ENCODE peak calls at places on chromosomes 2 and 18, in six cellular contexts. V is PC-3, Z is H9, Y is fibroblast of lung, O is DND-41, C is IMR-90. S is an unnamed sample.

GRCh38 chr2:44869761-44870160 is 71.7 kb upstream of the SIX3 start:
- DNase-seq in C (no peak), V (no peak), Y (peak), O (no peak), Z (no peak), S (no peak)

GRCh38 chr2:46552528-46552927 is 73.2 kb downstream of the TMEM247 start:
- DNase-seq in O (no peak), Z (no peak), Y (no peak), V (no peak), C (no peak), S (no peak)

GRCh38 chr2:113229795-113230194 is 48.9 kb downstream of the PAX8 start:
- DNase-seq in O (no peak), V (no peak), Y (no peak), Z (no peak), C (no peak), S (no peak)

GRCh38 chr2:228768818-228769217 is 502.3 kb downstream of the PID1 start:
- DNase-seq in Z (no peak), O (no peak), C (peak), V (peak), Y (peak), S (no peak)

GRCh38 chr2:56583796-56584313 is 400.1 kb downstream of the CCDC85A start:
- DNase-seq in V (peak), O (no peak), Y (no peak), Z (no peak), C (no peak), S (no peak)

GRCh38 chr18:12668041-12668440 is 10.1 kb upstream of the SPIRE1 start:
- DNase-seq in O (no peak), Z (no peak), V (no peak), Y (no peak), C (no peak), S (no peak)

GRCh38 chr2:177106212-177106611 is 106.4 kb upstream of the HNRNPA3 start:
- DNase-seq in O (no peak), Y (no peak), V (peak), Z (peak), C (no peak), S (no peak)

GRCh38 chr18:2847341-2848144 is 737 bp downstream of the EMILIN2 start:
- DNase-seq in O (no peak), V (no peak), C (no peak), Y (peak), Z (peak), S (no peak)

GRCh38 chr2:119545754-119546445 is 1.7 kb downstream of the CFAP221 start:
- DNase-seq in C (no peak), O (no peak), V (no peak), Y (peak), Z (no peak), S (no peak)

GRCh38 chr2:109126501-109126860 is 2.5 kb upstream of the SH3RF3 start:
- DNase-seq in C (peak), O (peak), V (peak), Y (peak), Z (no peak), S (no peak)

GRCh38 chr2:32457814-32458213 is 101.0 kb downstream of the BIRC6 start:
- DNase-seq in V (no peak), Z (no peak), C (no peak), Y (no peak), O (no peak), S (no peak)

GRCh38 chr2:120546077-120546864 is 189.4 kb upstream of the GLI2 start:
- DNase-seq in C (peak), Z (no peak), O (no peak), V (no peak), Y (peak), S (peak)
- TF ChIP-seq CTCF in C (no peak), Z (no peak), O (no peak), V (no peak), Y (no peak), S (no peak)

GRCh38 chr18:7383336-7383980 is 152.6 kb downstream of the LRRC30 start:
- DNase-seq in V (no peak), Y (no peak), Z (no peak), C (no peak), O (no peak), S (no peak)
- H3K9ac ChIP-seq in V (no peak), Y (no peak), Z (no peak), C (no peak), O (no peak), S (no peak)

GRCh38 chr2:134663451-134663850 is 55.3 kb downstream of the TMEM163 start:
- DNase-seq in O (no peak), C (no peak), Y (no peak), Z (no peak), V (no peak), S (no peak)

GRCh38 chr2:134664051-134664450 is 54.7 kb downstream of the TMEM163 start:
- DNase-seq in O (no peak), Y (no peak), Z (no peak), C (no peak), V (no peak), S (no peak)

GRCh38 chr2:134659724-134660123 is 59.1 kb downstream of the TMEM163 start:
- DNase-seq in Y (no peak), V (no peak), Z (no peak), O (no peak), C (no peak), S (no peak)

GRCh38 chr2:134660619-134661403 is 58.0 kb downstream of the TMEM163 start:
- DNase-seq in Z (no peak), V (no peak), C (no peak), Y (no peak), O (no peak), S (no peak)

GRCh38 chr2:134662751-134663150 is 56.0 kb downstream of the TMEM163 start:
- DNase-seq in V (no peak), C (no peak), Z (no peak), Y (no peak), O (no peak), S (no peak)
- TF ChIP-seq CTCF in V (no peak), C (no peak), Z (no peak), Y (no peak), O (no peak), S (no peak)

GRCh38 chr2:88737385-88737784 is 45.9 kb downstream of the RPIA start:
- DNase-seq in C (peak), V (no peak), Y (peak), Z (no peak), O (no peak), S (no peak)

GRCh38 chr2:88735853-88736252 is 44.4 kb downstream of the RPIA start:
- DNase-seq in Z (no peak), C (no peak), O (no peak), Y (no peak), V (peak), S (no peak)

GRCh38 chr2:88735133-88735532 is 43.7 kb downstream of the RPIA start:
- DNase-seq in Y (no peak), Z (no peak), O (no peak), C (no peak), V (no peak), S (no peak)

GRCh38 chr2:88738271-88738670 is 46.8 kb downstream of the RPIA start:
- DNase-seq in Z (no peak), Y (peak), C (peak), O (no peak), V (no peak), S (no peak)

DNA sequence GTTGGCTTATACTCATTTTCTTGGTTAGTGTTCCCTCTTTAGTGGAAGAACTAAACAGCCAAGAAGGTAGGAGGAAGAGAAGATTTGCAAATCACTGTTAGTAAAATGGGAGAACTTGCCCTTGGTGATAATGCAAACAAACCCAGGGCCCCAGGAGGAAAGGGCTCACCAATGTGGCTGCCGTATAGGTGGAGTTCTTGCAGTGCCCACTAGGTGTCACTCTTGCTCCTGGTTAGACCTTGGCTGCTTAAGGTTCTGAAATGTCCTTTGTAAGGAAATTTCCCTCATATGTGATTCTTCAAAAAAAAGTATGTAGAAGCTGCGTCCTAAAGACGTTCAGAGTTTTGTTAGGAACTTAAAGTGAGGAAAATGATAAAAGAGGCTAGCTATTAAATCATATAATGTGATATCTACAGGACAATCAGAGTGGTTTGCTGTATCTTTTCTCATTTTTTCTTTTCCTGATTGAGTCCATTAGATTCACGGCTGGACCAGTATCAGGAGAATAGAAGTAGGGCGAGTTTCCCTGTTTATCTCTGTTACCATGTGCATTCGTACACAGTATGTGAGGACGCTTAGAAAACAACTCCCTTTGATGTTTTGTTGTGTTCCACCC is 48.6 kb downstream of the RPIA start:
- DNase-seq in C (peak), Z (peak), Y (peak), V (peak), O (peak), S (peak)
- H3K9ac ChIP-seq in C (no peak), Z (no peak), Y (no peak), V (no peak), O (no peak), S (no peak)

GRCh38 chr2:101518470-101519172 is 43.7 kb upstream of the RFX8 start:
- DNase-seq in C (peak), Z (peak), V (peak), Y (peak), O (no peak), S (peak)

GRCh38 chr2:101520246-101520645 is 45.3 kb upstream of the RFX8 start:
- DNase-seq in C (peak), Z (no peak), V (peak), Y (peak), O (peak), S (no peak)

GRCh38 chr2:101517753-101518152 is 42.8 kb upstream of the RFX8 start:
- DNase-seq in Z (no peak), V (peak), O (no peak), Y (peak), C (peak), S (no peak)

GRCh38 chr2:101516833-101517690 is 42.1 kb upstream of the RFX8 start:
- DNase-seq in C (peak), Z (no peak), Y (peak), V (peak), O (peak), S (no peak)

GRCh38 chr2:101519173-101519492 is 44.2 kb upstream of the RFX8 start:
- DNase-seq in V (no peak), Y (no peak), Z (no peak), C (no peak), O (no peak), S (no peak)
- TF ChIP-seq CTCF in V (no peak), Y (no peak), Z (no peak), C (no peak), O (no peak), S (no peak)

GRCh38 chr2:216492951-216493685 is 5.5 kb upstream of the RPL37A start:
- DNase-seq in V (peak), Y (peak), O (no peak), Z (no peak), C (peak), S (no peak)
- H3K9ac ChIP-seq in V (no peak), Y (no peak), O (no peak), Z (no peak), C (no peak), S (no peak)

GRCh38 chr2:11698009-11698922 is 28.3 kb upstream of the NTSR2 start:
- DNase-seq in Z (no peak), Y (peak), O (no peak), C (peak), V (peak), S (peak)
- TF ChIP-seq CTCF in Z (no peak), Y (no peak), O (no peak), C (no peak), V (no peak), S (no peak)

S was measured in colonic mucosa.